ENCODE peak calls at places on chromosomes 7 and 10, in six cellular contexts. K is OCI-LY7, F is neural progenitor cell, R is PC-3, H is GM23338, B is HCT116. I is an unnamed sample.

GRCh38 chr7:80216996-80217842 is 82.6 kb downstream of the GNAI1 start:
- DNase-seq in H (no peak), F (no peak), R (no peak), K (no peak), B (no peak), I (no peak)

GRCh38 chr7:103011650-103012049 is 62.9 kb downstream of the FBXL13 start:
- DNase-seq in H (no peak), B (no peak), F (no peak), K (no peak), R (peak; percentile 30), I (no peak)

GRCh38 chr10:69504576-69505250 is 53.4 kb downstream of the TSPAN15 start:
- DNase-seq in K (no peak), B (no peak), F (no peak), R (no peak), H (peak; percentile 20), I (no peak)

GRCh38 chr7:125847055-125847454 is 917.4 kb upstream of the POT1 start:
- DNase-seq in B (no peak), K (no peak), F (no peak), R (no peak), H (no peak), I (no peak)

GRCh38 chr7:116953372-116953726 is at the start of gene ST7:
- DNase-seq in R (peak; percentile 68), K (peak; percentile 76), H (peak; percentile 63), F (peak; percentile 81), B (peak; percentile 42), I (peak; percentile 80)

GRCh38 chr10:87734987-87735827 is 75.5 kb downstream of the PAPSS2 start:
- DNase-seq in H (peak; percentile 95), F (peak; percentile 93), K (peak; percentile 61), B (peak; percentile 29), R (peak; percentile 64), I (peak; percentile 51)

GRCh38 chr7:31051598-31052503 is at the start of gene ADCYAP1R1:
- DNase-seq in H (peak; percentile 85), F (peak; percentile 84), B (no peak), R (no peak), K (no peak), I (no peak)

GRCh38 chr10:1133495-1134045 is 77.4 kb downstream of the WDR37 start:
- DNase-seq in H (no peak), R (no peak), B (no peak), F (no peak), K (no peak), I (no peak)

GRCh38 chr10:33657154-33657900 is 322.9 kb upstream of the NRP1 start:
- DNase-seq in F (no peak), B (no peak), H (no peak), R (peak; percentile 94), K (no peak), I (no peak)

GRCh38 chr7:2610466-2610865 is 21.3 kb upstream of the TTYH3 start:
- DNase-seq in R (no peak), H (no peak), B (no peak), K (no peak), F (no peak), I (no peak)

GRCh38 chr10:46523881-46524470 is 32.5 kb downstream of the GPRIN2 start:
- DNase-seq in R (peak; percentile 99), F (no peak), B (peak; percentile 35), H (no peak), K (no peak), I (no peak)

GRCh38 chr10:58508316-58508715 is 4.4 kb upstream of the BICC1 start:
- DNase-seq in H (no peak), R (peak; percentile 31), B (no peak), K (no peak), F (no peak), I (no peak)

GRCh38 chr7:41013117-41013516 is 689.8 kb downstream of the INHBA start:
- DNase-seq in H (no peak), B (no peak), K (no peak), R (no peak), F (no peak), I (no peak)

GRCh38 chr10:89837173-89838001 is 136.0 kb downstream of the KIF20B start:
- DNase-seq in B (no peak), H (peak; percentile 48), R (peak; percentile 1), F (no peak), K (no peak), I (peak; percentile 34)

GRCh38 chr10:111281516-111281915 is 204.7 kb downstream of the ADRA2A start:
- DNase-seq in F (peak; percentile 54), R (peak; percentile 34), H (peak; percentile 74), B (peak; percentile 4), K (no peak), I (no peak)

GRCh38 chr7:98354511-98355249 is 46.2 kb downstream of the BAIAP2L1 start:
- DNase-seq in H (no peak), B (peak; percentile 91), F (no peak), R (peak; percentile 96), K (no peak), I (no peak)

GRCh38 chr7:127802845-127803244 is 150.9 kb downstream of the SND1 start:
- DNase-seq in K (no peak), B (no peak), R (no peak), F (no peak), H (no peak), I (no peak)

GRCh38 chr7:30352169-30352568 is 67.8 kb downstream of the ZNRF2 start:
- DNase-seq in B (no peak), F (no peak), H (no peak), R (peak; percentile 53), K (peak; percentile 27), I (no peak)

GRCh38 chr10:114704720-114705119 is 46.6 kb upstream of the ABLIM1 start:
- DNase-seq in B (no peak), F (no peak), H (no peak), K (no peak), R (no peak), I (no peak)

GRCh38 chr7:1059200-1060091 is 15.1 kb downstream of the GPR146 start:
- DNase-seq in F (peak; percentile 93), B (peak; percentile 52), H (peak; percentile 94), K (peak; percentile 91), R (no peak), I (no peak)

GRCh38 chr10:9175200-9175599 is 1120.7 kb downstream of the GATA3 start:
- DNase-seq in K (no peak), R (no peak), F (no peak), B (no peak), H (no peak), I (peak; percentile 58)

GRCh38 chr10:31701546-31701945 is 227.1 kb downstream of the ARHGAP12 start:
- DNase-seq in K (no peak), H (no peak), F (no peak), B (no peak), R (no peak), I (no peak)

GRCh38 chr10:68106656-68107055 is 2.6 kb upstream of the MYPN start:
- DNase-seq in R (peak; percentile 99), B (no peak), H (no peak), F (no peak), K (no peak), I (no peak)

GRCh38 chr10:126798649-126799048 is 106.6 kb upstream of the DOCK1 start:
- DNase-seq in H (no peak), F (no peak), R (no peak), B (no peak), K (no peak), I (no peak)

GRCh38 chr10:105597297-105597696 is 956.2 kb downstream of the SORCS3 start:
- DNase-seq in F (no peak), H (no peak), K (no peak), R (no peak), B (no peak), I (no peak)

GRCh38 chr10:68327889-68328786 is 3.7 kb upstream of the HNRNPH3 start:
- DNase-seq in F (peak; percentile 70), B (peak; percentile 16), R (no peak), K (peak; percentile 64), H (peak; percentile 67), I (no peak)

GRCh38 chr10:103941801-103942200 is 23.8 kb upstream of the STN1 start:
- DNase-seq in R (no peak), K (no peak), H (no peak), F (no peak), B (no peak), I (no peak)

GRCh38 chr10:103947799-103948198 is 19.1 kb upstream of the SLK start:
- DNase-seq in K (no peak), F (no peak), H (no peak), R (no peak), B (no peak), I (no peak)

GRCh38 chr10:103939498-103939897 is 21.5 kb upstream of the STN1 start:
- DNase-seq in H (no peak), K (no peak), R (no peak), F (no peak), B (no peak), I (no peak)

DNA sequence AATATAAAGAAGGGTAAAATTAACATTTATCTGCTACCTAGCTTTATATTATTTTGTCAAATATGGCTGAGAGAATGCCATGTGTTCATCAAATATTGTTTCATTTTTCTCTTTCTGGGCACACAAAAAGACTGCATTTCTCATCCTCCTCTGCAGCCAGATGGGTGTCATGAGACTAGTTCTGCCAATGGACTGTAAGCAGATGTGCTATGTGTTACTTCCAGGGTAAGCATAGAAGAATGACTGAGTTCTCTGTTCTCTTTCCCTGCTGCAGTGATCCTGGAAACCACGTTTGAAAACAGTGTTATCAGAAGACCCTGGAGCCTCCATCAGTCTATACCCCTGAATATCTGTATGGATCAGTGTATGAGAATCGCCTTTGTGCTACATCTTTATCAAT is 24.1 kb upstream of the SLK start:
- DNase-seq in R (no peak), B (no peak), K (no peak), H (no peak), F (no peak), I (no peak)
- H2AFZ ChIP-seq in R (no peak overlapping the region), B (peak overlapping the region; percentile 37), K (no peak overlapping the region), H (no peak overlapping the region), F (peak overlapping the region; percentile 76), I (no peak overlapping the region)

GRCh38 chr7:6379881-6380280 is 67.9 kb downstream of the DAGLB start:
- DNase-seq in F (no peak), R (no peak), K (no peak), B (no peak), H (no peak), I (no peak)
- TF ChIP-seq EZH2phosphoT487 in F (no peak), R (no peak), K (no peak), B (no peak), H (no peak), I (no peak)

DNA sequence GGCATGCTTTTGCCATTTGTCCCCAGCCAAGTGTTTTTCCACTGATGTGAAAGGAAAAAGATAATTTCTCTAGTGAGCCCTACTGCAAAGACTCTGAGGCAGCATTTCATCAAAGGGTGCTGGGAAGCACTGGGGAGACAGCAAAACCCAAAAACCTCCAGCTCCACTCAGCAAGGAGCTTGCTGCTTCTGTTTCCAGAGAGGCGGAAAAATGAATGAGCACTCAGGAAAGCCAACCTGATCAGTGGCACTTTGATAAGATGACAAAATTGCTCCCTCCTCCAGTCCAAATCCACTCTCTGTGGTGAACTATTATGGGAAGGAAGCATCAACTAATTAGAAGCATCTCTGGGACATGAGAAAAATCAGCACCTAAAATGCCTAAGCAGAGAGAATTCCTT is 68.2 kb downstream of the ATXN7L1 start:
- DNase-seq in H (no peak), K (no peak), F (no peak), R (no peak), B (no peak), I (no peak)
- H3K4me3 ChIP-seq in H (no peak overlapping the region), K (no peak overlapping the region), F (no peak overlapping the region), R (no peak overlapping the region), B (no peak overlapping the region), I (no peak overlapping the region)

DNA sequence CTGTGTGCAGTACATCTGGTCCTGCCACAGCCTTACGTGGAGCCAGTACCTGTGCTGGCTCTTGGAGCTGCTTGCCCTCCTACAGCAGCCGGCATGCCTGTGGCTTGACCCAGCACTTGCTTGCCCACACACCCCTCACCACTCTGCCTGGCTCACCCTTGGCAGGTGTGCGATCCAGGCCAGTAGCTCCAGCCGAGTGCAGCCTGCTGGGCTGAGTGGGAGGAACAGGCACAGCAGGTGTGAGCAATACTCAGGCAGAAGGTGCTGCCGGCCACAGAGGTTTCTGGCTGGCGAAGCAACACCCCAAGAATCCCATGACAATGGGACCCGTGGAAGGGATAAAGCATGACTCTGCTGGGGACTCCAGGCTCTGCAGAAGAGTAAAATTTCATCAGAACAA is 173.5 kb upstream of the ADCY1 start:
- DNase-seq in H (no peak), K (no peak), F (no peak), B (no peak), R (peak; percentile 51), I (peak; percentile 48)
- H2AFZ ChIP-seq in H (no peak overlapping the region), K (no peak overlapping the region), F (no peak overlapping the region), B (no peak overlapping the region), R (no peak overlapping the region), I (peak overlapping the region; percentile 20)